ENCODE peak calls at places on chromosome 21, in nine cellular contexts. D is HS-27A, F is AG10803, E is AG08395, W is substantia nigra, O is neuronal stem cell, Y is iPS-NIHi11, V is type B pancreatic cell, C is T-helper 2 cell. K is an unnamed sample.

GRCh38 chr21:14403681-14404318 is 20.9 kb upstream of the HSPA13 start:
- DNase-seq in D (no peak), F (peak), E (peak), W (no peak), O (no peak), Y (peak), V (no peak), C (peak), K (peak)

GRCh38 chr21:36710729-36711048 is 11.8 kb downstream of the SIM2 start:
- DNase-seq in D (no peak), F (no peak), E (no peak), W (no peak), O (peak), Y (no peak), V (no peak), C (no peak), K (peak)

GRCh38 chr21:36465481-36465880 is 14.4 kb downstream of the CLDN14 start:
- DNase-seq in D (no peak), F (no peak), E (no peak), W (no peak), O (no peak), Y (no peak), V (no peak), C (no peak), K (no peak)

GRCh38 chr21:36960676-36961284 is 5.7 kb downstream of the HLCS start:
- DNase-seq in D (no peak), F (no peak), E (no peak), W (no peak), O (no peak), Y (no peak), V (no peak), C (no peak), K (no peak)

GRCh38 chr21:42311816-42312625 is 3.2 kb downstream of the TFF3 start:
- DNase-seq in D (no peak), F (no peak), E (no peak), W (no peak), O (no peak), Y (no peak), V (no peak), C (no peak), K (peak)

GRCh38 chr21:39321424-39321823 is 8.0 kb upstream of the BRWD1 start:
- DNase-seq in D (no peak), F (no peak), E (no peak), W (no peak), O (no peak), Y (no peak), V (no peak), C (no peak), K (no peak)

GRCh38 chr21:43312751-43313169 is 114.2 kb downstream of the SIK1 start:
- DNase-seq in D (no peak), F (no peak), E (no peak), W (no peak), O (no peak), Y (peak), V (no peak), C (no peak), K (peak)

GRCh38 chr21:15688016-15688415 is 41.8 kb upstream of the USP25 start:
- DNase-seq in D (no peak), F (no peak), E (no peak), W (no peak), O (no peak), Y (no peak), V (no peak), C (no peak), K (no peak)

GRCh38 chr21:40243676-40244075 is 376.4 kb downstream of the PCP4 start:
- DNase-seq in D (no peak), F (no peak), E (no peak), W (no peak), O (no peak), Y (no peak), V (no peak), C (no peak), K (no peak)

GRCh38 chr21:34648739-34649297 is 20.0 kb upstream of the CLIC6 start:
- DNase-seq in D (no peak), F (no peak), E (no peak), W (no peak), O (no peak), Y (no peak), V (no peak), C (no peak), K (no peak)

GRCh38 chr21:26433386-26433785 is 139.7 kb downstream of the CYYR1 start:
- DNase-seq in D (no peak), F (peak), E (peak), W (no peak), O (no peak), Y (no peak), V (no peak), C (no peak), K (no peak)

GRCh38 chr21:43574741-43575465 is 84.4 kb downstream of the HSF2BP start:
- DNase-seq in D (no peak), F (no peak), E (no peak), W (no peak), O (no peak), Y (no peak), V (no peak), C (no peak), K (no peak)

GRCh38 chr21:8989261-8989882 is 1532.0 kb upstream of the TPTE start:
- DNase-seq in D (no peak), F (no peak), E (no peak), W (no peak), O (no peak), Y (no peak), V (no peak), C (no peak), K (peak)

GRCh38 chr21:38807481-38807880 is 1.8 kb downstream of the ETS2 start:
- DNase-seq in D (no peak), F (no peak), E (no peak), W (no peak), O (peak), Y (no peak), V (no peak), C (no peak), K (no peak)

K was measured in H7.